ENCODE peak calls at places on chromosomes 1 and 21, in five cellular contexts. I, B, W, J and A are unnamed samples.

GRCh38 chr1:81998165-81998564 is 197.4 kb downstream of the ADGRL2 start:
- DNase-seq in I (no peak), B (no peak), W (peak), J (no peak), A (no peak)

GRCh38 chr1:199174336-199174735 is 535.5 kb downstream of the PTPRC start:
- DNase-seq in I (no peak), B (no peak), W (peak), J (no peak), A (no peak)

GRCh38 chr1:156033011-156033410 is 12.3 kb upstream of the SSR2 start:
- DNase-seq in I (no peak), B (no peak), W (peak), J (peak), A (no peak)

GRCh38 chr1:198165927-198166647 is 9.3 kb downstream of the NEK7 start:
- DNase-seq in I (no peak), B (no peak), W (no peak), J (no peak), A (no peak)

GRCh38 chr1:169604781-169605560 is 18.7 kb upstream of the F5 start:
- DNase-seq in I (no peak), B (peak), W (no peak), J (no peak), A (no peak)

GRCh38 chr1:26360051-26360806 is 6.3 kb upstream of the CRYBG2 start:
- DNase-seq in I (no peak), B (no peak), W (no peak), J (no peak), A (no peak)

GRCh38 chr1:150372580-150372979 is 8.6 kb downstream of the RPRD2 start:
- DNase-seq in I (no peak), B (no peak), W (no peak), J (no peak), A (no peak)

GRCh38 chr1:81453345-81453703 is 347.4 kb upstream of the ADGRL2 start:
- DNase-seq in I (no peak), B (no peak), W (no peak), J (no peak), A (no peak)

GRCh38 chr1:202135221-202135721 is 9.3 kb downstream of the ARL8A start:
- DNase-seq in I (no peak), B (no peak), W (peak), J (peak), A (no peak)

GRCh38 chr1:204844326-204844725 is 26.3 kb upstream of the NFASC start:
- DNase-seq in I (no peak), B (no peak), W (no peak), J (no peak), A (no peak)

GRCh38 chr1:225769687-225770086 is 7.9 kb upstream of the SRP9 start:
- DNase-seq in I (no peak), B (no peak), W (no peak), J (peak), A (no peak)

GRCh38 chr1:217425528-217425927 is 205.4 kb downstream of the GPATCH2 start:
- DNase-seq in I (no peak), B (no peak), W (peak), J (no peak), A (no peak)

GRCh38 chr21:36478941-36479340 is 981 bp downstream of the CLDN14 start:
- DNase-seq in I (no peak), B (peak), W (peak), J (peak), A (no peak)

DNA sequence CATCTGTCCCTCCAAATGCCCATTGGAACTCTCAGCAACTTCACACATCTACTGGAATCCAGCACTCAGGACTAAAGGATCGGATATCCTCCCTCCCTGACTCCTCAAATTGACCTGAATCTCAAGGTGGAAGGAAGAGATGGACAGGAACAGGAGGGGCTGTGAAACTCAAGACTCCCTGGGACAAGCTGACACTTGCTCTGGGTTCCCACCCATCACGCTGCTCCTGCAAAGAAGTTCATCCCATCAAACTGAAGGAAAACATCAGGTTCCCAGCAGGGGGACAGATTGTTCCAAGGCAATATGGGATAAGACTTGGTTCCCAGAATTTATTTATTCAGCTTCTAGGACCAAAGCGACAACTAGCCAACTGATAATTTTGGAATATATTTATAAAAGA is 30.4 kb upstream of the TIAM1 start:
- DNase-seq in I (no peak), B (no peak), W (no peak), J (no peak), A (no peak)
- TF ChIP-seq CTCF in I (no peak), B (no peak), W (no peak), J (no peak), A (no peak)

GRCh38 chr1:45644661-45645060 is 20.8 kb upstream of the CCDC17 start:
- DNase-seq in I (no peak), B (no peak), W (no peak), J (no peak), A (no peak)

GRCh38 chr1:45647248-45648021 is 23.6 kb upstream of the CCDC17 start:
- DNase-seq in I (no peak), B (no peak), W (peak), J (peak), A (no peak)

GRCh38 chr1:45640293-45640692 is 16.4 kb upstream of the CCDC17 start:
- DNase-seq in I (no peak), B (no peak), W (no peak), J (no peak), A (no peak)

GRCh38 chr1:45643341-45643740 is 19.5 kb upstream of the CCDC17 start:
- DNase-seq in I (no peak), B (no peak), W (no peak), J (no peak), A (no peak)

DNA sequence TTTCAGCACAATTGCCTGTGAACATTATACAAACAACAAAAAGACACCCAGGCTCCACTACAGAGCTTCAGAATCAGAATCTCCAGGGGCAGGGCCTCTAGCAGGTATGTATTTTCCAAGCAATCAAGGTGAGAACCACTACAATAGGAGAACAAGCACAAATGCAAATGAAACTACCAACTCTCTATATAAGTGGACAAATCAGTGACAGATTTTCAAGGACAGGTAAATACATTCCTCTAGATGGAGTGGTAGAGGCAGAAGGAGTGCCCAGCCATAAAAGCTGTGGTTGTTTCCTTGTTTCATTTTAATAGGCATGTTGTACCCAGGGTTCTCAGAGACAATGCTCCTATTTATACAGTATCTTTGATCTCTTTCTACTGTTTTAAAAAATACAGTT is 20.1 kb upstream of the CCDC17 start:
- DNase-seq in I (no peak), B (no peak), W (no peak), J (no peak), A (no peak)
- TF ChIP-seq CTCF in I (peak), B (no peak), W (no peak), J (no peak), A (no peak)

DNA sequence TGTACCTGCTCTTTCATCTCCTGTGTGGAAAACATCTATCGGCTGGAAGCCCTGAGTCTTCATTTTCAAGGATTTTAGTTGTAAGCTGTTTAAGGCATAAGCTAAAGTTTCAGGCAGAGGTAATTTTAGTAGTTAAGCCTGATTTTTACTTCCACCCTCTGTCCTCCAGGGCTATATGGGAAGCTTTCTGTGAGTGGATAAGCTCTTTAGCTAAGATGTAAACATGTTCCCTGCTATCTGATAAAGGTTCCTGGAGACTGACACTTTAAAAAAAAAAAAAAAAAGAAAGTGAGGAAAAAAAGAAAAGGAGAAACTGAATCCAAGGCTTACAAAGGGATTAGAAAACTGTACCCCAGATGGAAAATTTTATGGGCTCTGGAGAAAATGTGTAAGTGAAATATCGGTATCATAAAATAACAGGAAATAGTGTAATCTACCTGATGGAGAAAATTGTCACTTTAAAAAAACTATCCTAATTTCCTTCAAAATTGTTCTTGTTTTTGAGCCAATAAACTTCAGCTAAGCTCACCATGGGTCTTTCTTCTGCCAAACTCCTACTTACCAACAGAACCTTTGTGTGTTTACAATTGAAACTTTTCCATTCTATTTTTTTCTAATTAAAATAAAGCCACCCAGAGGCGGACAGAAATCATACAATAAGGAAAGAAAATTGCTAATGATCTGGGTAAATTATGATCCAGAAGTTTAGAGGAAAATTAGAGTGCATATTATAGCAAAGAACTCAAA is 180.5 kb downstream of the TGFB2 start:
- DNase-seq in I (no peak), B (no peak), W (no peak), J (no peak), A (no peak)
- TF ChIP-seq CTCF in I (no peak), B (no peak), W (no peak), J (no peak), A (no peak)

DNA sequence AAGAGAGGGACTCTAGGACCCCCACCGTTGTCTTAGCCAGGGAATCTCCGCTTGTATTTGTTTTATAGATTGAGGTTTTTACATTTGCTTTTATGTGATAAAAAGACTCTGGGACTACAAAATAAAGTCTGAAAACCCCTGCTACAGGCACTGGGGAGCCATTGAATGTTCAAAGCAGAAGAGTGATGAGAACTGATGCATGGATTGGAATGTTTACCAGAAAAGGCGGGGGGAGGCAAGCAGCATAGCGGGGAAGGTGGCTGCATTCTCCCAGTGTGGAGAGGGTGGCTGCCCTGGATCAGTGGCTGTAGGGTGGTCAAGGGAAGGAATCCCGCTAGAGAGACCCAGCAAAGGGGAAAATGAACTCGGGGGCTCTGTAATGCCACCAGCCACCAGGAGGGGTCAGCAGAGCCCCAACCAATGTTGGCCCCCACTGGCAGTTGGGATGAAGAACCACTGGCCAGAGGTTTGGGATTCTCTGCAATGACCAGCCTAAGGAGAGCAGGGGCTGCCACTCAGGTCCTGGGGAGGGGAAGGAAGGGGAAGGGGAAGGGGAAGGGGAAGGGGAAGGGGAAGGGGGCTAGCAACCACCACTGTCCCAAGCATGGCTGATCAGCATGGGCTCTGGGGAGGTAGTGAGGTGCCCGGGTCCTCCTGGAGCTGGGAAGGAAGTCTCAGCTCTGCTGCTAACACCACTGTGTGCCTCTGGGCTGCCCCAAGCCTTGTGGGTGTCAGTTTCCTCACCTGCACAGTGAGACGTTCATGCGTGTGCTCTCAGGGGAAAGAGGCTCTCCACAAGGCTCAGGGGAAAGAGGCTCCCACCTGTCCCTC is 19.2 kb upstream of the PEF1 start:
- DNase-seq in I (peak), B (peak), W (peak), J (peak), A (peak)
- TF ChIP-seq CTCF in I (peak), B (peak), W (peak), J (peak), A (peak)

GRCh38 chr1:178093150-178093957 is 550 bp upstream of the RASAL2 start:
- DNase-seq in I (peak), B (peak), W (peak), J (peak), A (peak)
- TF ChIP-seq CTCF in I (no peak), B (no peak), W (no peak), J (no peak), A (no peak)

DNA sequence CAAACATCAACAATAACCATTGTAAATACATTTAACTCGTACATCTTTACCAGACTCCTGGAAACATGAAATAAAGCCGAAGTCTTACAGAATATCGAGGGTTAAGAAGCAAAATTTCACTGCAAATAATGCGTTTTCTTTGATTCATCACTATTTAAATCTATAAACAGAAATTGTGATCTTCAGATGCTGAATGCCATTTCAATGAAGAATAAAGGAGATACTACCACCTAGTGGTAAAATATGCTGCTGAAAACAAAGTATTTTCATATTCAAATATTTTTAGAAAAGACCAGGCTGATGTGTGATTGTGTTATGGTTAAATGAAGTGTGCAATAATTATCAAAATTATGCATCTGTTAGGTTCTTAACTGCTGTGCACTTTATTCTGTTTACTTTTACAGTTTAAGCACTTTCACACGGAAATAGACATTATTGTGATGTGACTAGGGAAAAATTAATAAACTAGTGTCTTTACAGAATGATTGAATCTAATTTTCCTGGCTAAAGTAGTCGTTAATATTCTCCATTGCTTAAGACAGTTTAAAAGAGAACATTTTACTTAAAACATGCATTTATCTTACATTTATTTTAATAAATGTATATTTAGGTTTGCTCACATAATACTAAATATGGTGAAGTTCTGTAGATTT is 1093.1 kb downstream of the MRPL39 start:
- DNase-seq in I (no peak), B (no peak), W (no peak), J (peak), A (no peak)
- TF ChIP-seq CTCF in I (peak), B (no peak), W (peak), J (peak), A (no peak)

GRCh38 chr1:61531725-61532124 is 193.2 kb downstream of the TM2D1 start:
- DNase-seq in I (no peak), B (no peak), W (no peak), J (no peak), A (no peak)

GRCh38 chr1:61536722-61537121 is 188.2 kb downstream of the TM2D1 start:
- DNase-seq in I (no peak), B (no peak), W (no peak), J (no peak), A (no peak)

GRCh38 chr1:61536174-61536573 is 188.8 kb downstream of the TM2D1 start:
- DNase-seq in I (no peak), B (no peak), W (no peak), J (no peak), A (no peak)

GRCh38 chr1:61534847-61535246 is 190.1 kb downstream of the TM2D1 start:
- DNase-seq in I (no peak), B (no peak), W (no peak), J (no peak), A (no peak)

GRCh38 chr1:61533546-61533945 is 191.4 kb downstream of the TM2D1 start:
- DNase-seq in I (no peak), B (no peak), W (no peak), J (no peak), A (no peak)
- TF ChIP-seq CTCF in I (no peak), B (no peak), W (no peak), J (no peak), A (no peak)

DNA sequence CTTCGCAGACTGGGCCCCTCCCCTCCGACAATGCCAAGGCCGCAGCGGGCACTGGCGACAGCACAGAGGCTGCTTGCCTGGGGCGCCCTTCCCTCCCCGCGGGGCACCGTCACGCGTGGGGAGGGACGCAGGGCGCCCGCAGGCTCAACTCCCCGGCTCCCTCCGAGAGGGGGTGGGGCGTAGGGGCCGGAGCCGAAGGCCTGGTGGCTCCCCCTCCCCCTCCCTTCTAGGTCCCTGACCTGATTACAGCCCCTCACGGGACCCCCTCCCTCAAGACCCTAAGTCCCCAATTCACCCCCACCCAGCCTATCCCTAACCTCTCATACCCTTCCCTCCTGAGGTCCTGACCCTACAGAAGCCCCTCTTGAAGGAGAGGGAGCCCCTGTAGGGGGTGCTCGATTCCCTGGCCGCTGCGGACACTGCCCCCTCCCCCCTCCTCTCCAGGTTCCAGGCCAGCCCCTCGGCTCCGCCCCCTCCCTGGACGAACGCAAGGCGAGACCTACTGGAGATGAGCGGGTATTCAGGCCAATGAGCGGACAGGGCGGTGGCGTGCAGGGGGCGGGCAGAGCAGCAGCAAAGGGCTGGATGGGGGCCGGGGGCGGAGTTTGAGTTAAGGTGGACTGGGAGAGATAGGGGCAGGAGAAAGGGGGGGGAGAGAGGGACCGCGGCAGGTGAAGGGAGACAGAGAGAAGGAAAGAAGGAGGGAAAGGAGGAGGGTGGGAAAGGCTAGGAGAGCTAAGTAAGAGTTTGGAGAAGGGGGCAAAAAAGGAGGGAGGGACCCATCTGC is 721 bp upstream of the ZBTB7B start:
- DNase-seq in I (peak), B (peak), W (peak), J (peak), A (peak)
- TF ChIP-seq CTCF in I (peak), B (no peak), W (peak), J (peak), A (no peak)

GRCh38 chr1:54301494-54301893 is 101.5 kb downstream of the MRPL37 start:
- DNase-seq in I (no peak), B (no peak), W (no peak), J (no peak), A (no peak)
- TF ChIP-seq CTCF in I (no peak), B (no peak), W (no peak), J (no peak), A (no peak)

GRCh38 chr1:15523922-15524282 is at the start of gene CASP9:
- DNase-seq in I (no peak), B (no peak), W (no peak), J (peak), A (no peak)

GRCh38 chr1:15526021-15526489 is 593 bp upstream of the DNAJC16 start:
- DNase-seq in I (no peak), B (peak), W (no peak), J (no peak), A (no peak)

GRCh38 chr1:15524283-15525042 is 448 bp upstream of the CASP9 start:
- DNase-seq in I (peak), B (peak), W (peak), J (peak), A (peak)

GRCh38 chr1:15525043-15525958 is 1.3 kb upstream of the CASP9 start:
- DNase-seq in I (no peak), B (no peak), W (no peak), J (peak), A (no peak)

DNA sequence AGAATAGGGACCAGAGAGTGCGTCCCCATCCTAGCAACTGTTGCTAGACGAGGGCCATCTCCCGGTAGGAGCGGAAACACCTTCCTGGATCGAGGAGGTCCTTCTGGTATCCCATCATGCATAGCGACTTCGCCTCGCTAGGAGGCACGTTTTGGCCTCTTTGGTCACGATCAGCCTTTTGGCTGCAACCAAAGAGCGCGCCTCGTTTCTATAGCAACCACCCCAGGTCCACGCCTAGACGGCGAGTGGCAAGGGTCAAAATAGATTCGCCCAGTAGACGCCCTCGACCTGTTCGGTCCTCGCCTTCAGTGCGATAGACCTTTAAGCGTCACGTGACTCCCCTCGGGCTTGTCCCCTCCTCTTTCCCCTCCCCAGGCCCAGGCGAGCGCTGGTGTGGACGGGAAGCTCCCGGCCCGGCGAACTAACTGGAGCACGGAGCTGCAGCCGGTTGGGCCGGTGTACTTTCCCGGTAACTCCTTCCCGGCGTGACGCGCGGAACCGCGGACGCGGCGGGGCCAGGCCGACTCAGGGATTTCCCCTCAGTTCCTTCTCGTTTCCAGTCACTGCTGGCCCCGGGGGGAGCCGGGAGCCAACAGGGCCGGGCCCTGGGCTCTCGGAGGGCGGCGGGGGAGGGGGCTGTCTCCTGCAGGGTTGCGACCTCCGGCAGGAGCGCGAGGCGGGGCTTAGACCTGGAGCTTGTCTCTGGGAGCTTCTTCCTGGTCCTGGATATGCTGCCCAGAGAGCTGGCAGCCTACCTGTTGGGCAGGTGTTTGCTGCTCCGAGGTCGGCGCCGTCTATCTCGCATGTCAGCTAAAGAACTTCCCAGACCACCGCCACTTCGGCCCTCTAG is at the start of gene DNAJC16:
- DNase-seq in I (peak), B (peak), W (peak), J (peak), A (peak)
- TF ChIP-seq CTCF in I (peak), B (no peak), W (peak), J (peak), A (no peak)